ENCODE peak calls at places on chromosomes 12 and 14, in eight cellular contexts. One of them, this sample, is unnamed.

GRCh38 chr12:131726-132465 is 65.3 kb downstream of the IQSEC3 start:
- DNase-seq in IMR-90: no peak
- DNase-seq in H7: no peak
- DNase-seq in tibial nerve: no peak
- DNase-seq in coronary artery: no peak
- DNase-seq in right lobe of liver: no peak
- DNase-seq in endodermal cell: no peak
- DNase-seq in cardiac fibroblast: no peak
- DNase-seq in this sample: no peak

GRCh38 chr12:11653215-11653753 is 3.8 kb downstream of the ETV6 start:
- DNase-seq in tibial nerve: no peak
- DNase-seq in H7: no peak
- DNase-seq in endodermal cell: no peak
- DNase-seq in IMR-90: peak; percentile 43
- DNase-seq in cardiac fibroblast: peak; percentile 41
- DNase-seq in right lobe of liver: no peak
- DNase-seq in coronary artery: no peak
- DNase-seq in this sample: peak; percentile 88

GRCh38 chr12:12121022-12121421 is 50.3 kb downstream of the BCL2L14 start:
- DNase-seq in H7: no peak
- DNase-seq in endodermal cell: no peak
- DNase-seq in cardiac fibroblast: no peak
- DNase-seq in right lobe of liver: no peak
- DNase-seq in IMR-90: no peak
- DNase-seq in coronary artery: no peak
- DNase-seq in tibial nerve: no peak
- DNase-seq in this sample: no peak

GRCh38 chr12:69105101-69105613 is 134.2 kb upstream of the CPSF6 start:
- DNase-seq in coronary artery: no peak
- DNase-seq in right lobe of liver: no peak
- DNase-seq in H7: no peak
- DNase-seq in cardiac fibroblast: no peak
- DNase-seq in tibial nerve: no peak
- DNase-seq in endodermal cell: no peak
- DNase-seq in IMR-90: no peak
- DNase-seq in this sample: no peak

GRCh38 chr14:74723134-74723533 is 10.2 kb downstream of the FCF1 start:
- DNase-seq in cardiac fibroblast: no peak
- DNase-seq in coronary artery: no peak
- DNase-seq in IMR-90: no peak
- DNase-seq in H7: no peak
- DNase-seq in tibial nerve: no peak
- DNase-seq in right lobe of liver: no peak
- DNase-seq in endodermal cell: no peak
- DNase-seq in this sample: no peak

GRCh38 chr14:43795600-43796228 is 711.4 kb downstream of the FSCB start:
- DNase-seq in cardiac fibroblast: peak; percentile 24
- DNase-seq in endodermal cell: no peak
- DNase-seq in coronary artery: no peak
- DNase-seq in IMR-90: peak; percentile 0
- DNase-seq in H7: no peak
- DNase-seq in right lobe of liver: no peak
- DNase-seq in tibial nerve: no peak
- DNase-seq in this sample: no peak

GRCh38 chr12:57751788-57752667 is at the start of gene CDK4:
- DNase-seq in right lobe of liver: peak; percentile 99
- DNase-seq in IMR-90: peak; percentile 100
- DNase-seq in H7: peak; percentile 98
- DNase-seq in endodermal cell: peak; percentile 100
- DNase-seq in cardiac fibroblast: peak; percentile 100
- DNase-seq in coronary artery: peak; percentile 100
- DNase-seq in tibial nerve: peak; percentile 99
- DNase-seq in this sample: peak; percentile 100

GRCh38 chr14:56423591-56423991 is 156.0 kb upstream of the TMEM260 start:
- DNase-seq in IMR-90: peak; percentile 66
- DNase-seq in H7: no peak
- DNase-seq in right lobe of liver: no peak
- DNase-seq in tibial nerve: no peak
- DNase-seq in cardiac fibroblast: peak; percentile 75
- DNase-seq in endodermal cell: no peak
- DNase-seq in coronary artery: no peak
- DNase-seq in this sample: no peak

GRCh38 chr12:10551375-10551774 is 45.7 kb downstream of the EIF2S3B start:
- DNase-seq in right lobe of liver: no peak
- DNase-seq in tibial nerve: no peak
- DNase-seq in coronary artery: no peak
- DNase-seq in H7: peak; percentile 11
- DNase-seq in cardiac fibroblast: no peak
- DNase-seq in endodermal cell: no peak
- DNase-seq in IMR-90: no peak
- DNase-seq in this sample: no peak

GRCh38 chr14:95098984-95099599 is 58.2 kb downstream of the DICER1 start:
- DNase-seq in tibial nerve: peak; percentile 26
- DNase-seq in endodermal cell: peak; percentile 83
- DNase-seq in cardiac fibroblast: peak; percentile 75
- DNase-seq in coronary artery: no peak
- DNase-seq in IMR-90: peak; percentile 55
- DNase-seq in H7: peak; percentile 51
- DNase-seq in right lobe of liver: no peak
- DNase-seq in this sample: peak; percentile 23

DNA sequence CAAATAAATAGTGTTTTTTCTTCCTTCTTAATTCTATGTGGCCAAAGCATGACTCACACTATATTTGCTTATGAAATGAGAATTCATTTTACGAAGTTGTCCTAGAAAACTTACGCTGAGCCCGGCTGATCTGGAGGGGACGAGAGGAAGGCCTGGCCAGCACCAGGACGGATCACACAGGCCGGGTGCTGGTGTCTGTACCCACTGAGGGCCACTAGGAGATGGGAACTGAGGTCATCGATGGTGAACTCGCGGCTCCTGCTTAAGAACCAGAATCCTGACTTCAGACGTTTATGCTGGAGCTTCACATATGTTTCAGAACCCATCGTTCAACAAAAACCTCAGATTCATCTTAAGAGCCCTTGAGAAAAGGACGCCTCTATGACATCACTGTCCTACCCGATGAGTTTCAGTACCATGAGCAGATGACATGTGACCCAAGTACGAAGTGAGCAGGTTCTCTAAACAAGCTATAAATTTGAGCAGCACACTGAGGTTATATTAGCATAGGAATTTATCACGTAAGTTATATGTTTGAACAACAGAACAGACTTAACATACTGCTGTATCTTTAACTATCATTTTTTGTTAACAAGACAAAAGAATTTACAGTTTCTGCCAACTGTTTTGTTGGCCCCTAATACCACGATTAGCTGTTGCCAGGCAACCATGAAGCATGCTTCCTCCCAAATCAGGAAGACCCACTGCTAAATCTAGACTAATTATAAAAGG is 111.9 kb downstream of the FOXN3 start:
- DNase-seq in endodermal cell: no peak
- DNase-seq in cardiac fibroblast: peak; percentile 89
- DNase-seq in H7: no peak
- DNase-seq in right lobe of liver: no peak
- DNase-seq in tibial nerve: no peak
- DNase-seq in IMR-90: peak; percentile 78
- DNase-seq in coronary artery: peak; percentile 79
- DNase-seq in this sample: peak; percentile 90
- H3K4me3 ChIP-seq in endodermal cell: no peak overlapping the region
- H3K4me3 ChIP-seq in cardiac fibroblast: no peak overlapping the region
- H3K4me3 ChIP-seq in H7: no peak overlapping the region
- H3K4me3 ChIP-seq in right lobe of liver: no peak overlapping the region
- H3K4me3 ChIP-seq in tibial nerve: no peak overlapping the region
- H3K4me3 ChIP-seq in IMR-90: no peak overlapping the region
- H3K4me3 ChIP-seq in coronary artery: peak overlapping the region; percentile 32
- H3K4me3 ChIP-seq in this sample: peak overlapping the region; percentile 70

DNA sequence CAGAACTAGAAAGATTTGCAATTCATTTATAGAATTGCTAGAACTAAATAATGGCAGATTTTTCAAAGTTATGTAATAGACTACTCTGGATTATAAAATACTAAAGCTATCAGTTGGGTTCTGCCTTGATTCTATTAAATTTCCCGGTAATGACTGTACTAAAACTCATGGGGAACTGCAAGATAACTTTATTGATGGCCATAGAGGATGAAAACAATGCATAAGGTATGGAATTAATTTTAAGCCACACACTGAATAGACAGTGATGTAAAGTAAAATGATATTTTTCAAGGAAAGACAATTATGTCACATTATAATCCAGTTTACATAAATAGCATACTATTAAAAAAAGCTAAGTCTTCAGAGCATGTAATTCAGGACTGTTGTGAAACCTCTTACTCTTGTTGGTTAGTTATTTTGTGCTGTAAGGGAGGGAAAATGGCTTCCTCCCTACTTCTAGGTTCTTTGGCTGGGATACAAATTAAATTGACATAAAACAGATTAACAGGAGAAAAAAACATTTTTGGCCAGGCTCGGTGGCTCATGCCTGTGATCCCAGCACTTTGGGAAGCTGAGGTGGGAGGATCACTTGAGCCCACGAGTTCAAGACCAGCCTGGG is 134.4 kb upstream of the AMIGO2 start:
- DNase-seq in cardiac fibroblast: no peak
- DNase-seq in coronary artery: no peak
- DNase-seq in IMR-90: no peak
- DNase-seq in tibial nerve: no peak
- DNase-seq in right lobe of liver: no peak
- DNase-seq in H7: no peak
- DNase-seq in endodermal cell: no peak
- DNase-seq in this sample: no peak
- H3K4me3 ChIP-seq in cardiac fibroblast: no peak overlapping the region
- H3K4me3 ChIP-seq in coronary artery: no peak overlapping the region
- H3K4me3 ChIP-seq in IMR-90: no peak overlapping the region
- H3K4me3 ChIP-seq in tibial nerve: no peak overlapping the region
- H3K4me3 ChIP-seq in right lobe of liver: no peak overlapping the region
- H3K4me3 ChIP-seq in H7: no peak overlapping the region
- H3K4me3 ChIP-seq in endodermal cell: no peak overlapping the region
- H3K4me3 ChIP-seq in this sample: no peak overlapping the region

GRCh38 chr12:116482859-116483258 is 76.3 kb upstream of the MAP1LC3B2 start:
- DNase-seq in coronary artery: no peak
- DNase-seq in tibial nerve: no peak
- DNase-seq in IMR-90: no peak
- DNase-seq in cardiac fibroblast: no peak
- DNase-seq in endodermal cell: no peak
- DNase-seq in right lobe of liver: no peak
- DNase-seq in H7: no peak
- DNase-seq in this sample: no peak

GRCh38 chr12:116489116-116489515 is 70.1 kb upstream of the MAP1LC3B2 start:
- DNase-seq in right lobe of liver: no peak
- DNase-seq in IMR-90: no peak
- DNase-seq in cardiac fibroblast: no peak
- DNase-seq in H7: no peak
- DNase-seq in endodermal cell: no peak
- DNase-seq in tibial nerve: no peak
- DNase-seq in coronary artery: no peak
- DNase-seq in this sample: no peak

GRCh38 chr12:116481726-116482125 is 77.5 kb upstream of the MAP1LC3B2 start:
- DNase-seq in H7: no peak
- DNase-seq in tibial nerve: no peak
- DNase-seq in IMR-90: no peak
- DNase-seq in right lobe of liver: no peak
- DNase-seq in cardiac fibroblast: no peak
- DNase-seq in endodermal cell: no peak
- DNase-seq in coronary artery: no peak
- DNase-seq in this sample: no peak

GRCh38 chr12:116483959-116484699 is 75.1 kb upstream of the MAP1LC3B2 start:
- DNase-seq in IMR-90: no peak
- DNase-seq in right lobe of liver: no peak
- DNase-seq in H7: no peak
- DNase-seq in cardiac fibroblast: peak; percentile 29
- DNase-seq in tibial nerve: no peak
- DNase-seq in coronary artery: no peak
- DNase-seq in endodermal cell: no peak
- DNase-seq in this sample: no peak

GRCh38 chr12:116484807-116485206 is 74.4 kb upstream of the MAP1LC3B2 start:
- DNase-seq in IMR-90: no peak
- DNase-seq in endodermal cell: no peak
- DNase-seq in cardiac fibroblast: peak; percentile 37
- DNase-seq in H7: no peak
- DNase-seq in coronary artery: no peak
- DNase-seq in tibial nerve: peak; percentile 30
- DNase-seq in right lobe of liver: no peak
- DNase-seq in this sample: no peak
- H3K4me3 ChIP-seq in IMR-90: no peak overlapping the region
- H3K4me3 ChIP-seq in endodermal cell: no peak overlapping the region
- H3K4me3 ChIP-seq in cardiac fibroblast: no peak overlapping the region
- H3K4me3 ChIP-seq in H7: no peak overlapping the region
- H3K4me3 ChIP-seq in coronary artery: no peak overlapping the region
- H3K4me3 ChIP-seq in tibial nerve: no peak overlapping the region
- H3K4me3 ChIP-seq in right lobe of liver: no peak overlapping the region
- H3K4me3 ChIP-seq in this sample: no peak overlapping the region

GRCh38 chr12:132315507-132315906 is 13.9 kb downstream of the GALNT9 start:
- DNase-seq in cardiac fibroblast: no peak
- DNase-seq in coronary artery: no peak
- DNase-seq in tibial nerve: no peak
- DNase-seq in right lobe of liver: no peak
- DNase-seq in IMR-90: no peak
- DNase-seq in H7: no peak
- DNase-seq in endodermal cell: no peak
- DNase-seq in this sample: no peak
- H3K4me3 ChIP-seq in cardiac fibroblast: no peak overlapping the region
- H3K4me3 ChIP-seq in coronary artery: no peak overlapping the region
- H3K4me3 ChIP-seq in tibial nerve: no peak overlapping the region
- H3K4me3 ChIP-seq in right lobe of liver: no peak overlapping the region
- H3K4me3 ChIP-seq in IMR-90: no peak overlapping the region
- H3K4me3 ChIP-seq in H7: no peak overlapping the region
- H3K4me3 ChIP-seq in endodermal cell: no peak overlapping the region
- H3K4me3 ChIP-seq in this sample: no peak overlapping the region

GRCh38 chr14:34699873-34700621 is 14.3 kb downstream of the CFL2 start:
- DNase-seq in tibial nerve: no peak
- DNase-seq in IMR-90: peak; percentile 93
- DNase-seq in right lobe of liver: no peak
- DNase-seq in cardiac fibroblast: peak; percentile 79
- DNase-seq in H7: no peak
- DNase-seq in coronary artery: no peak
- DNase-seq in endodermal cell: no peak
- DNase-seq in this sample: no peak
- H3K4me3 ChIP-seq in tibial nerve: no peak overlapping the region
- H3K4me3 ChIP-seq in IMR-90: no peak overlapping the region
- H3K4me3 ChIP-seq in right lobe of liver: no peak overlapping the region
- H3K4me3 ChIP-seq in cardiac fibroblast: no peak overlapping the region
- H3K4me3 ChIP-seq in H7: no peak overlapping the region
- H3K4me3 ChIP-seq in coronary artery: no peak overlapping the region
- H3K4me3 ChIP-seq in endodermal cell: no peak overlapping the region
- H3K4me3 ChIP-seq in this sample: no peak overlapping the region